ENCODE peak calls at places on chromosomes 16 and 17, in four cellular contexts. Y is IMR-90, H is small intestine, N is stomach. L is an unnamed sample.

GRCh38 chr16:30032083-30032819 is 1.2 kb upstream of the TLCD3B start:
- DNase-seq in Y (peak; percentile 67), H (peak; percentile 59), N (peak; percentile 48), L (peak; percentile 76)

GRCh38 chr16:88784074-88784855 is 755 bp downstream of the PIEZO1 start:
- DNase-seq in Y (peak; percentile 72), H (peak; percentile 55), N (peak; percentile 66), L (peak; percentile 62)

GRCh38 chr17:82153745-82154375 is 55.8 kb upstream of the FASN start:
- DNase-seq in Y (peak; percentile 55), H (peak; percentile 73), N (peak; percentile 88), L (peak; percentile 89)

GRCh38 chr17:45574376-45574775 is 83.9 kb upstream of the PLEKHM1 start:
- DNase-seq in Y (peak; percentile 88), H (no peak), N (no peak), L (no peak)

GRCh38 chr17:68019336-68019674 is 16.2 kb upstream of the KPNA2 start:
- DNase-seq in Y (no peak), H (no peak), N (no peak), L (no peak)

GRCh38 chr17:40950176-40950575 is 12.7 kb upstream of the KRT23 start:
- DNase-seq in Y (no peak), H (no peak), N (no peak), L (peak; percentile 66)

GRCh38 chr17:35709874-35710273 is 21.6 kb upstream of the RASL10B start:
- DNase-seq in Y (peak; percentile 34), H (no peak), N (no peak), L (no peak)

GRCh38 chr17:951388-952132 is 28.0 kb downstream of the NXN start:
- DNase-seq in Y (peak; percentile 89), H (no peak), N (no peak), L (no peak)

GRCh38 chr16:78072275-78072674 is 27.2 kb upstream of the WWOX start:
- DNase-seq in Y (no peak), H (no peak), N (no peak), L (no peak)

GRCh38 chr17:45451131-45451530 is 18.5 kb upstream of the ARHGAP27 start:
- DNase-seq in Y (no peak), H (no peak), N (no peak), L (no peak)

GRCh38 chr16:88022076-88023042 is 71.1 kb downstream of the BANP start:
- DNase-seq in Y (no peak), H (no peak), N (no peak), L (no peak)

GRCh38 chr16:86854058-86854621 is 275.8 kb downstream of the FOXL1 start:
- DNase-seq in Y (peak; percentile 57), H (no peak), N (no peak), L (no peak)

GRCh38 chr17:60300011-60300410 is 91.9 kb downstream of the USP32 start:
- DNase-seq in Y (no peak), H (no peak), N (no peak), L (no peak)

GRCh38 chr17:2239882-2240430 is 63.6 kb downstream of the SMG6 start:
- DNase-seq in Y (peak; percentile 96), H (no peak), N (peak; percentile 33), L (peak; percentile 46)

GRCh38 chr17:44122825-44123355 is 551 bp downstream of the HDAC5 start:
- DNase-seq in Y (no peak), H (no peak), N (no peak), L (no peak)

GRCh38 chr16:2056077-2056476 is 8.3 kb downstream of the TSC2 start:
- DNase-seq in Y (no peak), H (no peak), N (no peak), L (no peak)
- H3K36me3 ChIP-seq in Y (peaks cover 65% of the 10 kb centered on the region), H (peaks cover 3% of the 10 kb centered on the region), N (peaks cover 94% of the 10 kb centered on the region), L (no peaks in the 10 kb centered on the region)

DNA sequence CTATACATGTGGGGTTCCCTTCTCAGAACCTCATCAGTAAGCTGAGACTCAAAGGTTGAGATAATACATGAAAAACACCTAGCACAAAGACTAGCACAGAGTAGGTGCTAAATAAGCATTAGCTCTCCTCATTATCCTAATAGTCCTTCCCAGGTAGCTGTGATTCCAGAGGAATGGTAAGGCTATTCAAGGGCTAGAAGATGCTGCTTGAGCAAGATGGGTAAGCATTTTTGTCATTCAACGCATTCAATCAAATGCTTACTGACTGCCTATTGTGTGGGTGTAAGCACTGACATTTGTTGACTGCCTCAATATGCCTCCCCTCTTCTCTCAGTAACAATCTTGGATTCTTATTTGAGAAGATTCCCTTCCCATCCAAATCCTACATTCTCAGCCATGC is 4.0 kb downstream of the SUPT4H1 start:
- DNase-seq in Y (no peak), H (no peak), N (no peak), L (no peak)
- H3K36me3 ChIP-seq in Y (peaks cover 45% of the 10 kb centered on the region), H (peaks cover 26% of the 10 kb centered on the region), N (peaks cover 75% of the 10 kb centered on the region), L (no peaks in the 10 kb centered on the region)

DNA sequence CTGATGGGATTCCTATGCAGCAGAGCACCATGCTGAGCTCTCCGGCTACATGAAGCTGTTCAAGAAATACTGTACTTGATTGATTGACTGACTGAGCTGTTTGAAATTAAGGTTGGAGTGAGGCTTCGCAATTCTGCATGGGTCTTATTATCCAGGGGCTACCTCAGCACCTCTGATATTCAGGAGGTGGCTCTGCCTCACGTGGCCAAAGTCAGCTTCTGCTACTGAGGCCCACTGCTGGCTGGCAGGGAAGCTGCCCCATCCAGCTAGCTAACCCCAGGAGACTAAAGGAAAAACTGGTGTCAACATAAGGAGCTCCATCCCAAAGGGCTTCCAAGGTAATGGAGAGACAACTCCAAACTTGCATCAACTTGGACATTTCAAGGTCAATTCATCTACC is 66.2 kb upstream of the TRAP1 start:
- DNase-seq in Y (no peak), H (no peak), N (no peak), L (peak; percentile 6)
- H3K36me3 ChIP-seq in Y (peaks cover 43% of the 10 kb centered on the region), H (peaks cover 13% of the 10 kb centered on the region), N (peaks cover 98% of the 10 kb centered on the region), L (no peaks in the 10 kb centered on the region)

GRCh38 chr16:89996178-89996489 is 23.1 kb downstream of the DBNDD1 start:
- DNase-seq in Y (no peak), H (no peak), N (no peak), L (no peak)
- H3K36me3 ChIP-seq in Y (peaks cover 42% of the 10 kb centered on the region), H (peaks cover 9% of the 10 kb centered on the region), N (peaks cover 65% of the 10 kb centered on the region), L (no peaks in the 10 kb centered on the region)

GRCh38 chr17:75061618-75062017 is 14.6 kb downstream of the KCTD2 start:
- DNase-seq in Y (no peak), H (no peak), N (no peak), L (no peak)
- H3K36me3 ChIP-seq in Y (peaks cover 50% of the 10 kb centered on the region), H (peaks cover 13% of the 10 kb centered on the region), N (peaks cover 84% of the 10 kb centered on the region), L (no peaks in the 10 kb centered on the region)